ENCODE peak calls at places on chromosomes 12 and 14, in nine cellular contexts. G, I, W, P, L, N, R, Y and V are unnamed samples.

GRCh38 chr12:48980953-48981756 is 3.0 kb downstream of the WNT1 start:
- DNase-seq in G (peak), I (no peak), W (peak), P (peak), L (no peak), N (no peak), R (no peak), Y (no peak), V (no peak)

GRCh38 chr12:122265433-122265832 is 861 bp downstream of the VPS33A start:
- DNase-seq in G (no peak), I (no peak), W (no peak), P (peak), L (no peak), N (no peak), R (no peak), Y (no peak), V (no peak)

GRCh38 chr12:104596128-104596799 is 139.5 kb downstream of the CHST11 start:
- DNase-seq in G (no peak), I (no peak), W (peak), P (no peak), L (no peak), N (no peak), R (no peak), Y (peak), V (no peak)

GRCh38 chr14:77186911-77187648 is 5.5 kb downstream of the TMEM63C start:
- DNase-seq in G (no peak), I (no peak), W (peak), P (peak), L (no peak), N (no peak), R (no peak), Y (peak), V (no peak)

GRCh38 chr14:89856871-89857345 is 97.6 kb downstream of the EFCAB11 start:
- DNase-seq in G (peak), I (no peak), W (peak), P (no peak), L (no peak), N (no peak), R (no peak), Y (peak), V (no peak)

GRCh38 chr12:46942579-46942978 is 116.8 kb upstream of the SLC38A4 start:
- DNase-seq in G (no peak), I (no peak), W (peak), P (no peak), L (no peak), N (no peak), R (no peak), Y (peak), V (no peak)

GRCh38 chr12:89494411-89495231 is 30.0 kb downstream of the GALNT4 start:
- DNase-seq in G (no peak), I (no peak), W (peak), P (no peak), L (no peak), N (no peak), R (no peak), Y (peak), V (no peak)

GRCh38 chr12:105706321-105706972 is 376.0 kb downstream of the C12orf75 start:
- DNase-seq in G (no peak), I (no peak), W (peak), P (peak), L (no peak), N (peak), R (no peak), Y (peak), V (peak)

GRCh38 chr12:15583804-15584203 is 205.4 kb downstream of the EPS8 start:
- DNase-seq in G (no peak), I (no peak), W (no peak), P (no peak), L (no peak), N (no peak), R (no peak), Y (no peak), V (no peak)

GRCh38 chr12:9647825-9648700 is 21.4 kb upstream of the CLEC2D start:
- DNase-seq in G (peak), I (peak), W (peak), P (peak), L (peak), N (peak), R (peak), Y (peak), V (peak)

GRCh38 chr12:52630609-52631200 is 12.3 kb upstream of the KRT73 start:
- DNase-seq in G (no peak), I (no peak), W (no peak), P (no peak), L (peak), N (no peak), R (no peak), Y (no peak), V (no peak)

GRCh38 chr12:115687094-115687493 is 590.4 kb downstream of the MED13L start:
- DNase-seq in G (no peak), I (no peak), W (no peak), P (no peak), L (no peak), N (no peak), R (no peak), Y (no peak), V (no peak)

GRCh38 chr12:129704232-129704830 is 199.5 kb downstream of the TMEM132D start:
- DNase-seq in G (no peak), I (no peak), W (no peak), P (no peak), L (no peak), N (no peak), R (no peak), Y (no peak), V (no peak)